ENCODE peak calls at places on chromosome 15, in eight cellular contexts. U, C, B, N, K, T, Z and Y are unnamed samples.

GRCh38 chr15:72614810-72615532 is 39.5 kb upstream of the GOLGA6B start:
- DNase-seq in U (no peak), C (no peak), B (no peak), N (no peak), K (no peak), T (no peak), Z (no peak), Y (no peak)

GRCh38 chr15:48266029-48266428 is 59.9 kb downstream of the SLC12A1 start:
- DNase-seq in U (no peak), C (no peak), B (no peak), N (peak; percentile 14), K (no peak), T (no peak), Z (no peak), Y (no peak)

GRCh38 chr15:48493084-48493762 is 152.3 kb downstream of the FBN1 start:
- DNase-seq in U (no peak), C (no peak), B (no peak), N (peak; percentile 3), K (no peak), T (no peak), Z (no peak), Y (no peak)

GRCh38 chr15:47820780-47821319 is 103.5 kb downstream of the SEMA6D start:
- DNase-seq in U (no peak), C (no peak), B (no peak), N (no peak), K (no peak), T (no peak), Z (no peak), Y (peak; percentile 83)

GRCh38 chr15:36109943-36110658 is 469.3 kb upstream of the CDIN1 start:
- DNase-seq in U (no peak), C (peak; percentile 26), B (no peak), N (no peak), K (no peak), T (no peak), Z (no peak), Y (no peak)

GRCh38 chr15:66882251-66883020 is 180.4 kb downstream of the SMAD6 start:
- DNase-seq in U (no peak), C (peak; percentile 51), B (no peak), N (no peak), K (no peak), T (no peak), Z (no peak), Y (no peak)

GRCh38 chr15:96514607-96515285 is 184.2 kb downstream of the NR2F2 start:
- DNase-seq in U (no peak), C (no peak), B (peak; percentile 55), N (no peak), K (no peak), T (no peak), Z (no peak), Y (no peak)

GRCh38 chr15:70802629-70803028 is 39.3 kb upstream of the UACA start:
- DNase-seq in U (no peak), C (no peak), B (no peak), N (no peak), K (no peak), T (no peak), Z (no peak), Y (no peak)

GRCh38 chr15:62559049-62559733 is 394.1 kb upstream of the C2CD4B start:
- DNase-seq in U (no peak), C (peak; percentile 72), B (no peak), N (no peak), K (no peak), T (no peak), Z (no peak), Y (no peak)

GRCh38 chr15:70095387-70096214 is 2.1 kb downstream of the TLE3 start:
- DNase-seq in U (peak; percentile 60), C (peak; percentile 55), B (peak; percentile 40), N (no peak), K (peak; percentile 57), T (no peak), Z (no peak), Y (no peak)

GRCh38 chr15:70569139-70569717 is 194.1 kb downstream of the UACA start:
- DNase-seq in U (peak; percentile 49), C (no peak), B (peak; percentile 72), N (peak; percentile 30), K (peak; percentile 55), T (peak; percentile 59), Z (no peak), Y (no peak)

GRCh38 chr15:58015565-58015964 is 49.9 kb downstream of the ALDH1A2 start:
- DNase-seq in U (no peak), C (no peak), B (no peak), N (peak; percentile 5), K (no peak), T (no peak), Z (no peak), Y (no peak)

GRCh38 chr15:73927476-73928240 is 1.4 kb downstream of the LOXL1 start:
- DNase-seq in U (no peak), C (peak; percentile 64), B (no peak), N (peak; percentile 49), K (peak; percentile 88), T (no peak), Z (peak; percentile 78), Y (peak; percentile 26)

GRCh38 chr15:32669870-32670623 is 28.5 kb downstream of the SCG5 start:
- DNase-seq in U (no peak), C (no peak), B (no peak), N (no peak), K (peak; percentile 26), T (peak; percentile 95), Z (no peak), Y (no peak)

GRCh38 chr15:70167155-70167554 is 69.4 kb upstream of the TLE3 start:
- DNase-seq in U (no peak), C (no peak), B (no peak), N (no peak), K (no peak), T (no peak), Z (no peak), Y (no peak)

GRCh38 chr15:91860498-91860897 is 7.0 kb downstream of the SLCO3A1 start:
- DNase-seq in U (no peak), C (no peak), B (no peak), N (no peak), K (no peak), T (no peak), Z (no peak), Y (no peak)

GRCh38 chr15:101725073-101725472 is 800 bp upstream of the TARS3 start:
- DNase-seq in U (no peak), C (no peak), B (no peak), N (no peak), K (no peak), T (no peak), Z (no peak), Y (no peak)

GRCh38 chr15:77840962-77841361 is 208.2 kb upstream of the LINGO1 start:
- DNase-seq in U (no peak), C (no peak), B (no peak), N (no peak), K (no peak), T (no peak), Z (no peak), Y (no peak)

GRCh38 chr15:30872341-30872748 is 31.4 kb upstream of the FAN1 start:
- DNase-seq in U (no peak), C (no peak), B (no peak), N (peak; percentile 56), K (no peak), T (no peak), Z (no peak), Y (no peak)

GRCh38 chr15:49865925-49866757 is 245.3 kb downstream of the DTWD1 start:
- DNase-seq in U (no peak), C (no peak), B (no peak), N (no peak), K (no peak), T (no peak), Z (no peak), Y (no peak)

GRCh38 chr15:35256555-35256954 is 171.5 kb upstream of the NANOGP8 start:
- DNase-seq in U (no peak), C (no peak), B (no peak), N (no peak), K (no peak), T (no peak), Z (no peak), Y (no peak)

GRCh38 chr15:26759991-26760390 is 12.9 kb downstream of the GABRB3 start:
- DNase-seq in U (no peak), C (no peak), B (no peak), N (no peak), K (no peak), T (no peak), Z (no peak), Y (no peak)